ENCODE peak calls at places on chromosome 10, in ten cellular contexts. X, H, W, E, N, G, R, V, T and S are unnamed samples.

GRCh38 chr10:17147884-17148494 is 18.4 kb upstream of the CUBN start:
- DNase-seq in R (no peak), N (no peak), H (no peak), G (no peak), T (no peak), V (no peak), X (no peak), W (no peak), E (no peak), S (no peak)

GRCh38 chr10:114258274-114258840 is 19.3 kb downstream of the VWA2 start:
- DNase-seq in N (no peak), V (no peak), G (no peak), W (no peak), R (no peak), T (no peak), X (no peak), H (no peak), E (no peak), S (no peak)

GRCh38 chr10:70797840-70798239 is 12.7 kb upstream of the TBATA start:
- DNase-seq in H (no peak), V (no peak), X (no peak), E (no peak), T (no peak), R (no peak), G (no peak), N (no peak), W (no peak), S (no peak)

GRCh38 chr10:7810443-7810842 is 7.9 kb upstream of the TAF3 start:
- DNase-seq in T (no peak), G (no peak), V (no peak), H (no peak), R (no peak), X (no peak), W (no peak), E (no peak), N (no peak), S (no peak)

GRCh38 chr10:43199684-43200537 is 61.7 kb downstream of the CSGALNACT2 start:
- DNase-seq in E (no peak), W (no peak), H (peak), T (no peak), V (no peak), X (no peak), N (no peak), R (peak), G (peak), S (no peak)

GRCh38 chr10:72340510-72340895 is 14.2 kb downstream of the DNAJB12 start:
- DNase-seq in R (peak), E (no peak), X (peak), G (peak), H (peak), N (peak), V (peak), W (peak), T (peak), S (peak)

GRCh38 chr10:102735065-102735562 is 8.6 kb upstream of the WBP1L start:
- DNase-seq in V (no peak), W (no peak), R (peak), H (no peak), N (no peak), G (no peak), E (no peak), X (no peak), T (no peak), S (no peak)

GRCh38 chr10:76202777-76203176 is 771.4 kb downstream of the LRMDA start:
- DNase-seq in X (no peak), H (no peak), N (no peak), W (no peak), V (peak), G (no peak), R (no peak), T (no peak), E (no peak), S (no peak)

GRCh38 chr10:102633282-102633681 is 11.0 kb upstream of the TRIM8 start:
- DNase-seq in T (no peak), W (peak), N (no peak), V (peak), E (no peak), X (peak), R (peak), H (no peak), G (peak), S (peak)

GRCh38 chr10:99630439-99630838 is 10.2 kb upstream of the SLC25A28 start:
- DNase-seq in H (no peak), E (no peak), V (peak), R (no peak), T (no peak), N (no peak), X (peak), G (peak), W (peak), S (peak)

GRCh38 chr10:37479469-37479868 is 354.1 kb downstream of the ANKRD30A start:
- DNase-seq in W (no peak), X (no peak), R (no peak), V (no peak), H (no peak), E (no peak), N (no peak), T (no peak), G (no peak), S (no peak)

GRCh38 chr10:112151640-112152039 is 31.9 kb downstream of the GPAM start:
- DNase-seq in G (no peak), N (no peak), X (no peak), W (no peak), E (no peak), V (no peak), R (no peak), H (no peak), T (no peak), S (no peak)

GRCh38 chr10:113576853-113577252 is 24.0 kb downstream of the HABP2 start:
- DNase-seq in G (peak), X (peak), N (no peak), H (no peak), E (no peak), W (no peak), T (no peak), R (no peak), V (peak), S (no peak)

GRCh38 chr10:130453036-130453720 is 317.0 kb downstream of the GLRX3 start:
- DNase-seq in E (no peak), R (no peak), W (no peak), T (no peak), G (no peak), N (no peak), X (no peak), H (no peak), V (no peak), S (no peak)

GRCh38 chr10:132710036-132710686 is 75.8 kb downstream of the NKX6-2 start:
- DNase-seq in N (no peak), E (no peak), T (no peak), X (no peak), R (peak), G (no peak), W (no peak), V (no peak), H (no peak), S (no peak)

GRCh38 chr10:78540355-78541076 is 506.9 kb downstream of the RPS24 start:
- DNase-seq in R (no peak), E (no peak), H (no peak), G (no peak), N (no peak), W (no peak), X (no peak), T (no peak), V (no peak), S (no peak)

GRCh38 chr10:52030051-52030867 is 283.8 kb upstream of the DKK1 start:
- DNase-seq in E (no peak), W (no peak), N (no peak), G (no peak), H (no peak), T (no peak), R (no peak), V (no peak), X (no peak), S (no peak)

GRCh38 chr10:14775656-14776055 is 959 bp upstream of the FAM107B start:
- DNase-seq in W (no peak), N (no peak), V (no peak), H (no peak), R (no peak), T (no peak), X (no peak), E (no peak), G (no peak), S (no peak)

GRCh38 chr10:101241840-101242707 is 12.8 kb upstream of the LBX1 start:
- DNase-seq in E (no peak), X (no peak), R (peak), N (no peak), T (no peak), H (no peak), W (no peak), V (no peak), G (no peak), S (no peak)

GRCh38 chr10:5411941-5412276 is 448 bp upstream of the NET1 start:
- DNase-seq in G (no peak), V (peak), X (no peak), H (no peak), N (no peak), T (no peak), W (no peak), E (no peak), R (no peak), S (no peak)

GRCh38 chr10:94122247-94122646 is 128.5 kb downstream of the PLCE1 start:
- DNase-seq in R (no peak), E (no peak), T (no peak), N (no peak), H (no peak), W (no peak), X (no peak), G (no peak), V (peak), S (no peak)

GRCh38 chr10:50224330-50224952 is 26.9 kb downstream of the ASAH2 start:
- DNase-seq in X (peak), V (peak), G (peak), W (peak), E (peak), N (no peak), T (peak), H (no peak), R (no peak), S (no peak)

GRCh38 chr10:90787906-90788491 is 69.8 kb downstream of the HTR7 start:
- DNase-seq in T (no peak), R (no peak), V (peak), N (no peak), X (peak), W (peak), H (no peak), G (peak), E (no peak), S (no peak)

GRCh38 chr10:104208730-104209129 is 23.4 kb downstream of the CFAP43 start:
- DNase-seq in W (no peak), T (no peak), G (no peak), H (no peak), R (no peak), N (no peak), X (no peak), V (no peak), E (no peak), S (no peak)

GRCh38 chr10:34299105-34299611 is 515.9 kb downstream of the PARD3 start:
- DNase-seq in G (no peak), W (no peak), X (peak), R (no peak), N (no peak), T (no peak), E (no peak), H (no peak), V (peak), S (no peak)

GRCh38 chr10:48470893-48471805 is 133.7 kb downstream of the ARHGAP22 start:
- DNase-seq in X (peak), H (no peak), E (no peak), G (no peak), T (no peak), R (no peak), V (peak), W (no peak), N (no peak), S (no peak)

GRCh38 chr10:93695720-93696119 is 6.7 kb downstream of the FRA10AC1 start:
- DNase-seq in W (no peak), X (no peak), H (no peak), T (no peak), V (no peak), N (no peak), E (no peak), R (no peak), G (no peak), S (no peak)

GRCh38 chr10:9681655-9682054 is 1336.0 kb upstream of the CELF2 start:
- DNase-seq in N (no peak), T (no peak), G (no peak), H (no peak), W (no peak), E (no peak), R (no peak), V (no peak), X (no peak), S (no peak)

GRCh38 chr10:128579280-128579679 is 453.1 kb upstream of the MKI67 start:
- DNase-seq in X (no peak), V (no peak), T (no peak), H (no peak), W (no peak), G (no peak), E (no peak), R (no peak), N (no peak), S (no peak)

GRCh38 chr10:130214431-130214830 is 78.2 kb downstream of the GLRX3 start:
- DNase-seq in R (no peak), H (no peak), E (no peak), V (no peak), T (no peak), N (no peak), W (no peak), G (no peak), X (no peak), S (no peak)

GRCh38 chr10:76352300-76352699 is 920.9 kb downstream of the LRMDA start:
- DNase-seq in X (peak), G (no peak), E (no peak), W (no peak), V (peak), H (no peak), N (no peak), T (no peak), R (no peak), S (no peak)

GRCh38 chr10:49761789-49762565 is at the start of gene OGDHL:
- DNase-seq in N (peak), T (no peak), G (peak), V (peak), H (peak), W (peak), X (peak), E (peak), R (peak), S (no peak)

GRCh38 chr10:43237631-43238446 is 29.0 kb downstream of the RASGEF1A start:
- DNase-seq in V (no peak), X (no peak), W (no peak), N (no peak), T (no peak), R (peak), H (no peak), G (no peak), E (no peak), S (no peak)

GRCh38 chr10:74882427-74882826 is 56.0 kb downstream of the KAT6B start:
- DNase-seq in V (no peak), H (no peak), W (no peak), G (no peak), X (no peak), E (no peak), N (no peak), R (no peak), T (no peak), S (no peak)

GRCh38 chr10:11011966-11012365 is 5.7 kb upstream of the CELF2 start:
- DNase-seq in G (no peak), N (no peak), W (no peak), R (no peak), E (no peak), H (no peak), T (no peak), V (no peak), X (peak), S (no peak)

GRCh38 chr10:54402576-54402975 is 398.5 kb downstream of the PCDH15 start:
- DNase-seq in T (no peak), X (peak), W (no peak), G (no peak), H (no peak), N (no peak), E (no peak), V (no peak), R (no peak), S (no peak)

GRCh38 chr10:72796042-72796441 is 97.5 kb upstream of the OIT3 start:
- DNase-seq in X (peak), H (no peak), T (no peak), R (no peak), N (no peak), V (peak), G (no peak), W (no peak), E (no peak), S (no peak)

GRCh38 chr10:73759512-73760115 is 15.4 kb downstream of the SEC24C start:
- DNase-seq in E (no peak), G (peak), X (no peak), H (no peak), T (no peak), N (no peak), R (no peak), W (no peak), V (no peak), S (no peak)

GRCh38 chr10:18221123-18221522 is 80.9 kb downstream of the CACNB2 start:
- DNase-seq in R (no peak), G (no peak), H (no peak), V (no peak), X (no peak), W (no peak), T (no peak), N (no peak), E (no peak), S (no peak)

GRCh38 chr10:116888380-116889055 is 39.2 kb downstream of the ENO4 start:
- DNase-seq in R (peak), X (peak), T (no peak), E (no peak), G (no peak), W (no peak), H (no peak), V (peak), N (no peak), S (no peak)